ENCODE peak calls at places on chromosome 14, in ten cellular contexts. L is WERI-Rb-1, Z is dorsolateral prefrontal cortex, I is A549, K is cardiac muscle cell, P is RWPE2, Y is bronchial epithelial cell, H is tibial artery, R is coronary artery, D is neural progenitor cell. F is an unnamed sample.

GRCh38 chr14:57847096-57847495 is 18.8 kb downstream of the SLC35F4 start:
- DNase-seq in L (no peak), Z (no peak), I (no peak), K (no peak), P (no peak), Y (no peak), H (no peak), R (no peak), D (no peak), F (no peak)

GRCh38 chr14:80037349-80037748 is 174.0 kb downstream of the DIO2 start:
- DNase-seq in L (peak; percentile 9), Z (no peak), I (no peak), K (no peak), P (no peak), Y (no peak), H (no peak), R (no peak), D (no peak), F (no peak)

GRCh38 chr14:91269076-91269991 is 24.8 kb upstream of the GPR68 start:
- DNase-seq in L (no peak), Z (peak; percentile 54), I (no peak), K (peak; percentile 52), P (no peak), Y (no peak), H (no peak), R (no peak), D (no peak), F (no peak)

GRCh38 chr14:86646688-86647687 is 1117.0 kb downstream of the FLRT2 start:
- DNase-seq in L (no peak), Z (no peak), I (no peak), K (peak; percentile 19), P (no peak), Y (peak; percentile 45), H (no peak), R (no peak), D (no peak), F (no peak)

GRCh38 chr14:21711360-21711961 is 37.8 kb upstream of the OR4E1 start:
- DNase-seq in L (no peak), Z (no peak), I (peak; percentile 36), K (peak; percentile 69), P (no peak), Y (peak; percentile 44), H (no peak), R (no peak), D (peak; percentile 45), F (no peak)

GRCh38 chr14:67276131-67276530 is 34.9 kb downstream of the PALS1 start:
- DNase-seq in L (no peak), Z (no peak), I (no peak), K (no peak), P (no peak), Y (no peak), H (no peak), R (no peak), D (no peak), F (no peak)

GRCh38 chr14:88463318-88463717 is 77.9 kb downstream of the SPATA7 start:
- DNase-seq in L (peak; percentile 23), Z (no peak), I (peak; percentile 39), K (peak; percentile 27), P (no peak), Y (peak; percentile 22), H (no peak), R (no peak), D (peak; percentile 16), F (no peak)

GRCh38 chr14:89000007-89000942 is 175.8 kb downstream of the TTC8 start:
- DNase-seq in L (peak; percentile 42), Z (peak; percentile 20), I (peak; percentile 81), K (peak; percentile 98), P (peak; percentile 95), Y (peak; percentile 97), H (no peak), R (no peak), D (peak; percentile 10), F (no peak)

GRCh38 chr14:38964630-38965029 is 138.4 kb downstream of the SEC23A start:
- DNase-seq in L (no peak), Z (no peak), I (no peak), K (peak; percentile 48), P (no peak), Y (peak; percentile 30), H (no peak), R (no peak), D (peak; percentile 7), F (no peak)

DNA sequence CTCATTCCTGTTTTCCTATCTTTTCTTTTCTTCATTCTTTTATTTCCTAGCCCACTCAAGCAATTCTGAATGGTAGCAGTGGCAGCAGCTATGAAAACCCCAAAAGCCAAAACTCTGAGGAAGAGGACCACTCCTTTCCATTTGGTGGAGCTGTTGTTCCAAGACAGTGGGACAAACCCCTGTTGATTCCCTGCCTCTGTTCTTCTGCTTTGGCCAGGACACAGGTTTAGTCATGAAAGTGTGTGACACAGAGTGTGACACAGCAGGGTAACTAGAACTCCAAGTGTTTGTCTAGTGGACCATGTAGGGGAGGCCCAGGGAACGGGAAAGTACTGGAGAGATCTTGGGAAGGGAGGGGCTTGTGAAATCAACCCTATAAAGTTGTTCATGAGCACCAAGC is 71.1 kb downstream of the PTCSC3 start:
- DNase-seq in L (no peak), Z (no peak), I (no peak), K (no peak), P (no peak), Y (peak; percentile 72), H (no peak), R (no peak), D (peak; percentile 75), F (no peak)
- TF ChIP-seq CTCF in L (no peak), Z (no peak), I (no peak), K (no peak), P (peak; percentile 28), Y (peak; percentile 34), H (no peak), R (no peak), D (peak; percentile 75), F (peak; percentile 20)

GRCh38 chr14:94598506-94598815 is 13.7 kb upstream of the SERPINA3 start:
- DNase-seq in L (no peak), Z (no peak), I (no peak), K (no peak), P (no peak), Y (no peak), H (no peak), R (no peak), D (no peak), F (no peak)

GRCh38 chr14:94599656-94600004 is 12.6 kb upstream of the SERPINA3 start:
- DNase-seq in L (no peak), Z (no peak), I (peak; percentile 19), K (peak; percentile 27), P (no peak), Y (no peak), H (no peak), R (no peak), D (no peak), F (no peak)

GRCh38 chr14:94597788-94598187 is 14.4 kb upstream of the SERPINA3 start:
- DNase-seq in L (no peak), Z (no peak), I (no peak), K (no peak), P (no peak), Y (no peak), H (no peak), R (no peak), D (no peak), F (no peak)

GRCh38 chr14:94600148-94600545 is 12.0 kb upstream of the SERPINA3 start:
- DNase-seq in L (no peak), Z (no peak), I (no peak), K (no peak), P (no peak), Y (no peak), H (no peak), R (no peak), D (no peak), F (no peak)

DNA sequence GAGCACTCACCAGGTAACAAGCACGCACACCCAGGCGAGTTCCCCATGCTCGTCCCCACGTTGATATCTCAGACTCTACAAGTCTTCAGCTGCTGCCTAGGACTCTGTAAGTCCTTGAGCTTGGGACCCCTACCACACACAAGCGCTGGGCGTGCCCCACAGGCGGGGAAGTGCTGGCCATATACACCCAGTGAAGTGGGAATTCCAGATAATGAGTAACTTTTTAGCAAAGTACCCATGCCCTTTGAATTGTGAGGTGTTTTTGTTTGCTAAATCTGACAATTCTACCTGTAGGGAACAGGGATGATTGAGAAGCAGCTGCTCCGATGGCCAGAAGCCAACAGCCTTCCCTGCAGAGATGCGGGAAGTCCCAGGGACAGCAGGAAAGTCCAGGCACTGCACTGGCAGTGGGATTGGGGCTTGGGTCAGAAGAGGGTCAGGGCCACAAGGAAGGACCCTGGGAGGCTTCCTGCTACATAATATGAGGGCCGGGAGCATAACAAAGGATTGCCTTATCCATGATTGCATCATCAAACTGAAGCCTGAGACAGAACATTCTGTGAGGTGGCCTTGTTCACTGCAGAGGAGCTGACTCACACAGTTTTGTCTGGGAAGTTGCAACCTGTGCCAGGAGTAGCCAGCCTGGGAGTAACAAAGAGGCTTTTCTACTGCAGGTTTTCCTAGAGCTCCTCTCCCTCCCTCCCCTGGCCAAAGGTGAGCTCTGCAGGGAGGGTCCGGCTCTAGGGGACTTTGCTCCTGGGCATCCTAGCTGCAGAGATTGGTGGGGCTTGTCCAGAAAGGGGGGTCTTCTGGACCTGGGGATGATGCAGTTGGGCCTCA is 13.2 kb upstream of the SERPINA3 start:
- DNase-seq in L (no peak), Z (peak; percentile 13), I (peak; percentile 87), K (peak; percentile 98), P (peak; percentile 96), Y (peak; percentile 96), H (peak; percentile 79), R (no peak), D (peak; percentile 21), F (no peak)
- TF ChIP-seq CTCF in L (no peak), Z (no peak), I (peak; percentile 23), K (peak; percentile 28), P (peak; percentile 77), Y (no peak), H (no peak), R (no peak), D (no peak), F (no peak)

DNA sequence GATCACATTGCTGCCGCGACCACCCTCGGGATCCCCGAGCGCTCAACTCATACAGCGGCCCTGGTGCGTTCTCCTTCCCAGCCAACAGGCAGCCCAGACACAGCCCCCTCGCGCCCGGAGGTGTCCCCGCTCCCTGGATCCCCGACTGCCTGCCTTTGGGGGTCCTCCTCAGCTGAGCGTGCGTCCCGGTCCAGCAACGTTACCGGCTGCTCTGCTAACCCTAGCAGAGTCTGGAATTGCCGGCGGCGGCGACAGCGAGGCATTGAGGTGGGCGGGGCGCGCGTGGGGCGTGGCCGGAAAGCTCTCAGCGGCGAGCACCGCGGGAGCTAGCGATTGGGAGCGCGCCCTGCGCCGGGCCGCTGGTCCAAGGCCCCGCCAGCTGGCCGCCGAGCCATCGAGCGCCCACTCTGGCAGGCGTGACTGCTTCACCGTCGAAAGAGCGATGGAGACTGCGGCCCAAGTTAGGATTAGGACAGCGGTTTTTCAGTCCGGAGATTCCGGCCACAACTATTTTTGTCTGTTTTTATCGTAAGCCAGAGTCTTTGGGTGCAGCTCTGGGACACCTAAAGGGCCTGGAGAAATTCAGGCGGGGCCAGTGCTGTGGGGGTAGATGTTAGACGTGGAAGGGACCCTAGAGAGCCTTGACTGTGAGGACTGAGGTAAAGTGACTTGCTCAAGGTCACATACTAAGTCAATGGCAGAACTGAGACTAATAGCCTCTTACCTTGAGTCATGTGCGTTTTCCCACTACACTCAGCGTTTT is at the start of gene HEATR5A:
- DNase-seq in L (peak; percentile 95), Z (peak; percentile 93), I (peak; percentile 78), K (peak; percentile 98), P (peak; percentile 96), Y (peak; percentile 78), H (peak; percentile 94), R (peak; percentile 95), D (peak; percentile 98), F (peak; percentile 98)
- TF ChIP-seq CTCF in L (peak; percentile 31), Z (peak; percentile 61), I (no peak), K (peak; percentile 25), P (peak; percentile 37), Y (peak; percentile 10), H (peak; percentile 28), R (no peak), D (peak; percentile 35), F (no peak)

GRCh38 chr14:75294649-75295033 is 16.0 kb downstream of the FOS start:
- DNase-seq in L (no peak), Z (no peak), I (peak; percentile 47), K (no peak), P (no peak), Y (no peak), H (no peak), R (no peak), D (peak; percentile 50), F (no peak)
- TF ChIP-seq CTCF in L (no peak), Z (no peak), I (no peak), K (no peak), P (no peak), Y (peak; percentile 15), H (no peak), R (no peak), D (no peak), F (no peak)